ENCODE peak calls at places on chromosomes 16 and 17, in six cellular contexts. One of them, this sample, is unnamed.

GRCh38 chr17:77882481-77883212 is 75.9 kb upstream of the TNRC6C start:
- DNase-seq in progenitor cell of endocrine pancreas: no peak
- DNase-seq in lower leg skin: no peak
- DNase-seq in WTC11: no peak
- DNase-seq in HFFc6: no peak
- DNase-seq in right lobe of liver: no peak
- DNase-seq in this sample: peak; percentile 92

GRCh38 chr17:70608193-70608592 is 438.9 kb downstream of the KCNJ2 start:
- DNase-seq in progenitor cell of endocrine pancreas: no peak
- DNase-seq in lower leg skin: no peak
- DNase-seq in right lobe of liver: no peak
- DNase-seq in WTC11: no peak
- DNase-seq in HFFc6: no peak
- DNase-seq in this sample: no peak

GRCh38 chr16:64321066-64321465 is 800.8 kb downstream of the CDH11 start:
- DNase-seq in progenitor cell of endocrine pancreas: no peak
- DNase-seq in right lobe of liver: no peak
- DNase-seq in HFFc6: no peak
- DNase-seq in lower leg skin: no peak
- DNase-seq in WTC11: no peak
- DNase-seq in this sample: no peak

GRCh38 chr17:78960945-78961344 is 18.8 kb downstream of the LGALS3BP start:
- DNase-seq in progenitor cell of endocrine pancreas: no peak
- DNase-seq in right lobe of liver: no peak
- DNase-seq in lower leg skin: no peak
- DNase-seq in WTC11: no peak
- DNase-seq in HFFc6: no peak
- DNase-seq in this sample: no peak

GRCh38 chr17:64625541-64625940 is 36.6 kb downstream of the SMURF2 start:
- DNase-seq in right lobe of liver: no peak
- DNase-seq in HFFc6: no peak
- DNase-seq in WTC11: no peak
- DNase-seq in lower leg skin: no peak
- DNase-seq in progenitor cell of endocrine pancreas: no peak
- DNase-seq in this sample: no peak

GRCh38 chr17:80443916-80444708 is 29.1 kb downstream of the ENDOV start:
- DNase-seq in HFFc6: no peak
- DNase-seq in right lobe of liver: no peak
- DNase-seq in lower leg skin: no peak
- DNase-seq in WTC11: peak; percentile 53
- DNase-seq in progenitor cell of endocrine pancreas: no peak
- DNase-seq in this sample: no peak

GRCh38 chr16:65202461-65202860 is 80.6 kb upstream of the CDH11 start:
- DNase-seq in right lobe of liver: no peak
- DNase-seq in progenitor cell of endocrine pancreas: no peak
- DNase-seq in HFFc6: peak; percentile 69
- DNase-seq in WTC11: no peak
- DNase-seq in lower leg skin: no peak
- DNase-seq in this sample: no peak

GRCh38 chr16:17744903-17745581 is 274.3 kb upstream of the XYLT1 start:
- DNase-seq in HFFc6: no peak
- DNase-seq in WTC11: peak; percentile 30
- DNase-seq in lower leg skin: no peak
- DNase-seq in right lobe of liver: no peak
- DNase-seq in progenitor cell of endocrine pancreas: no peak
- DNase-seq in this sample: no peak

GRCh38 chr16:68469728-68470460 is 21.6 kb upstream of the SMPD3 start:
- DNase-seq in progenitor cell of endocrine pancreas: no peak
- DNase-seq in HFFc6: no peak
- DNase-seq in lower leg skin: no peak
- DNase-seq in WTC11: no peak
- DNase-seq in right lobe of liver: no peak
- DNase-seq in this sample: no peak

GRCh38 chr17:19538095-19539039 is 4.7 kb downstream of the SLC47A1 start:
- DNase-seq in progenitor cell of endocrine pancreas: no peak
- DNase-seq in WTC11: no peak
- DNase-seq in right lobe of liver: peak; percentile 94
- DNase-seq in HFFc6: no peak
- DNase-seq in lower leg skin: no peak
- DNase-seq in this sample: peak; percentile 66

GRCh38 chr17:82127704-82128103 is 29.7 kb upstream of the FASN start:
- DNase-seq in progenitor cell of endocrine pancreas: no peak
- DNase-seq in right lobe of liver: no peak
- DNase-seq in WTC11: no peak
- DNase-seq in HFFc6: no peak
- DNase-seq in lower leg skin: no peak
- DNase-seq in this sample: no peak

GRCh38 chr17:55598495-55598894 is 87.2 kb upstream of the SMIM36 start:
- DNase-seq in progenitor cell of endocrine pancreas: no peak
- DNase-seq in lower leg skin: no peak
- DNase-seq in right lobe of liver: no peak
- DNase-seq in WTC11: no peak
- DNase-seq in HFFc6: no peak
- DNase-seq in this sample: no peak

GRCh38 chr17:8741771-8742170 is 2.9 kb downstream of the CCDC42 start:
- DNase-seq in lower leg skin: no peak
- DNase-seq in WTC11: no peak
- DNase-seq in HFFc6: no peak
- DNase-seq in progenitor cell of endocrine pancreas: no peak
- DNase-seq in right lobe of liver: no peak
- DNase-seq in this sample: no peak

GRCh38 chr17:72697602-72698146 is 394.8 kb downstream of the SLC39A11 start:
- DNase-seq in HFFc6: no peak
- DNase-seq in WTC11: no peak
- DNase-seq in right lobe of liver: no peak
- DNase-seq in progenitor cell of endocrine pancreas: no peak
- DNase-seq in lower leg skin: no peak
- DNase-seq in this sample: no peak

GRCh38 chr16:85631802-85632393 is 18.8 kb downstream of the GSE1 start:
- DNase-seq in HFFc6: no peak
- DNase-seq in progenitor cell of endocrine pancreas: no peak
- DNase-seq in right lobe of liver: no peak
- DNase-seq in lower leg skin: no peak
- DNase-seq in WTC11: no peak
- DNase-seq in this sample: no peak
- TF ChIP-seq CTCF in HFFc6: peak; percentile 36
- TF ChIP-seq CTCF in progenitor cell of endocrine pancreas: no peak
- TF ChIP-seq CTCF in right lobe of liver: no peak
- TF ChIP-seq CTCF in lower leg skin: no peak
- TF ChIP-seq CTCF in WTC11: no peak
- TF ChIP-seq CTCF in this sample: no peak

GRCh38 chr17:59165933-59166342 is 10.4 kb downstream of the PRR11 start:
- DNase-seq in progenitor cell of endocrine pancreas: no peak
- DNase-seq in HFFc6: peak; percentile 40
- DNase-seq in right lobe of liver: no peak
- DNase-seq in lower leg skin: peak; percentile 27
- DNase-seq in WTC11: peak; percentile 57
- DNase-seq in this sample: no peak
- TF ChIP-seq CTCF in progenitor cell of endocrine pancreas: peak; percentile 64
- TF ChIP-seq CTCF in HFFc6: peak; percentile 78
- TF ChIP-seq CTCF in right lobe of liver: peak; percentile 56
- TF ChIP-seq CTCF in lower leg skin: no peak
- TF ChIP-seq CTCF in WTC11: peak; percentile 44
- TF ChIP-seq CTCF in this sample: peak; percentile 77

GRCh38 chr16:15041260-15042011 is 14.4 kb downstream of the NTAN1 start:
- DNase-seq in HFFc6: no peak
- DNase-seq in right lobe of liver: peak; percentile 89
- DNase-seq in lower leg skin: peak; percentile 82
- DNase-seq in progenitor cell of endocrine pancreas: no peak
- DNase-seq in WTC11: peak; percentile 32
- DNase-seq in this sample: no peak
- TF ChIP-seq CTCF in HFFc6: no peak
- TF ChIP-seq CTCF in right lobe of liver: peak; percentile 38
- TF ChIP-seq CTCF in lower leg skin: no peak
- TF ChIP-seq CTCF in progenitor cell of endocrine pancreas: no peak
- TF ChIP-seq CTCF in WTC11: no peak
- TF ChIP-seq CTCF in this sample: no peak

GRCh38 chr16:23640959-23641765 is at the start of the genes DCTN5 and PALB2:
- DNase-seq in WTC11: peak; percentile 91
- DNase-seq in lower leg skin: peak; percentile 92
- DNase-seq in right lobe of liver: peak; percentile 95
- DNase-seq in HFFc6: peak; percentile 94
- DNase-seq in progenitor cell of endocrine pancreas: peak; percentile 79
- DNase-seq in this sample: peak; percentile 93
- TF ChIP-seq CTCF in WTC11: no peak
- TF ChIP-seq CTCF in lower leg skin: no peak
- TF ChIP-seq CTCF in right lobe of liver: no peak
- TF ChIP-seq CTCF in HFFc6: no peak
- TF ChIP-seq CTCF in progenitor cell of endocrine pancreas: no peak
- TF ChIP-seq CTCF in this sample: no peak

DNA sequence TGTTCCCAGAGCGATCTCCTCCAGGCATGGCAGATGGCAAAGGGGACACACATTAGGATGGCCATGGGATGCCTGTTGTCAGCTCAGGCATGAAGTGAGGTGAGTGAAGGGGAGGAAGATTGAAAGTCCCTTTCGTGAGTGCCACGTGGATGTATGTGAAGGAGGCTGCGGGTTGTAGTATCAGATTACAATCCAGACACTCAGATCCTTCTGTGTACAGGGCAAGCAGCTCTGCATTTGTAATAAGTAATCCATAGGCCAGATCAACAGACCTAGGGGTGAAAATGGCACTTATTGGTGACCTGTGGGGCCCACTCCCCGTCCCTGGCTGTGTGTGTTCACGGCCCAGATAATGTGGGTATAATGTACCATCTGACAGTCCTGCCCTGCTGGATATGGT is 159.5 kb downstream of the DNAH9 start:
- DNase-seq in progenitor cell of endocrine pancreas: no peak
- DNase-seq in WTC11: no peak
- DNase-seq in right lobe of liver: no peak
- DNase-seq in HFFc6: no peak
- DNase-seq in lower leg skin: no peak
- DNase-seq in this sample: no peak
- TF ChIP-seq CTCF in progenitor cell of endocrine pancreas: no peak
- TF ChIP-seq CTCF in WTC11: no peak
- TF ChIP-seq CTCF in right lobe of liver: no peak
- TF ChIP-seq CTCF in HFFc6: no peak
- TF ChIP-seq CTCF in lower leg skin: no peak
- TF ChIP-seq CTCF in this sample: no peak

GRCh38 chr17:2191227-2191626 is 112.4 kb downstream of the SMG6 start:
- DNase-seq in lower leg skin: no peak
- DNase-seq in progenitor cell of endocrine pancreas: no peak
- DNase-seq in WTC11: no peak
- DNase-seq in HFFc6: no peak
- DNase-seq in right lobe of liver: no peak
- DNase-seq in this sample: no peak

GRCh38 chr17:2191785-2192184 is 111.8 kb downstream of the SMG6 start:
- DNase-seq in lower leg skin: no peak
- DNase-seq in progenitor cell of endocrine pancreas: no peak
- DNase-seq in HFFc6: no peak
- DNase-seq in WTC11: no peak
- DNase-seq in right lobe of liver: no peak
- DNase-seq in this sample: no peak

GRCh38 chr17:2194778-2195417 is 108.7 kb downstream of the SMG6 start:
- DNase-seq in HFFc6: no peak
- DNase-seq in progenitor cell of endocrine pancreas: no peak
- DNase-seq in WTC11: peak; percentile 79
- DNase-seq in right lobe of liver: no peak
- DNase-seq in lower leg skin: no peak
- DNase-seq in this sample: no peak

GRCh38 chr17:2190014-2190413 is 113.6 kb downstream of the SMG6 start:
- DNase-seq in progenitor cell of endocrine pancreas: no peak
- DNase-seq in WTC11: no peak
- DNase-seq in HFFc6: no peak
- DNase-seq in lower leg skin: no peak
- DNase-seq in right lobe of liver: no peak
- DNase-seq in this sample: no peak

GRCh38 chr17:2192367-2193028 is 111.1 kb downstream of the SMG6 start:
- DNase-seq in right lobe of liver: no peak
- DNase-seq in progenitor cell of endocrine pancreas: no peak
- DNase-seq in HFFc6: peak; percentile 95
- DNase-seq in WTC11: no peak
- DNase-seq in lower leg skin: no peak
- DNase-seq in this sample: no peak
- TF ChIP-seq CTCF in right lobe of liver: no peak
- TF ChIP-seq CTCF in progenitor cell of endocrine pancreas: no peak
- TF ChIP-seq CTCF in HFFc6: peak; percentile 15
- TF ChIP-seq CTCF in WTC11: no peak
- TF ChIP-seq CTCF in lower leg skin: no peak
- TF ChIP-seq CTCF in this sample: no peak

GRCh38 chr16:89410794-89411309 is 79.5 kb downstream of the ANKRD11 start:
- DNase-seq in lower leg skin: peak; percentile 46
- DNase-seq in right lobe of liver: peak; percentile 93
- DNase-seq in HFFc6: peak; percentile 52
- DNase-seq in progenitor cell of endocrine pancreas: no peak
- DNase-seq in WTC11: no peak
- DNase-seq in this sample: no peak
- TF ChIP-seq CTCF in lower leg skin: no peak
- TF ChIP-seq CTCF in right lobe of liver: peak; percentile 24
- TF ChIP-seq CTCF in HFFc6: peak; percentile 33
- TF ChIP-seq CTCF in progenitor cell of endocrine pancreas: no peak
- TF ChIP-seq CTCF in WTC11: no peak
- TF ChIP-seq CTCF in this sample: no peak